ENCODE peak calls at places on chromosomes 4 and X, in eight cellular contexts. C is K562; X is CD4-positive, alpha-beta memory T cell; P is HCT116; R is Peyer's patch; T is endothelial cell of umbilical vein; B is PC-3; G is breast epithelium. O is an unnamed sample. For H3K27me3 and H3K9me3, the result is how much of the 10 kb centered on the place peaks cover.

GRCh38 chrX:10833299-10834169 is 213.1 kb upstream of the MID1 start:
- DNase-seq in X (no peak), T (no peak), R (no peak), P (no peak), C (peak), G (peak), B (peak), O (peak)

GRCh38 chr4:138138774-138139173 is 103.4 kb downstream of the SLC7A11 start:
- DNase-seq in T (no peak), X (no peak), G (no peak), P (no peak), C (no peak), B (no peak), R (no peak), O (no peak)

GRCh38 chr4:11669156-11669555 is 240.5 kb upstream of the HS3ST1 start:
- DNase-seq in B (peak), P (no peak), T (no peak), G (no peak), X (no peak), C (no peak), R (no peak), O (no peak)

GRCh38 chr4:53314257-53314656 is 51.6 kb downstream of the SCFD2 start:
- DNase-seq in G (no peak), X (no peak), P (no peak), R (no peak), B (no peak), C (no peak), T (no peak), O (no peak)

GRCh38 chrX:16785247-16786138 is 773 bp upstream of the TXLNG start:
- DNase-seq in T (no peak), R (peak), C (no peak), X (no peak), B (peak), P (no peak), G (no peak), O (no peak)

GRCh38 chr4:150206265-150206664 is 128.0 kb downstream of the DCLK2 start:
- DNase-seq in T (no peak), R (no peak), P (no peak), B (no peak), G (no peak), X (no peak), C (no peak), O (no peak)

GRCh38 chrX:72271091-72271490 is 6.0 kb downstream of the RPS4X start:
- DNase-seq in T (no peak), C (no peak), G (no peak), X (no peak), P (no peak), B (no peak), R (no peak), O (no peak)

GRCh38 chrX:77918568-77918967 is 8.1 kb downstream of the ATP7A start:
- DNase-seq in X (no peak), C (no peak), G (no peak), P (no peak), T (no peak), B (peak), R (no peak), O (no peak)

GRCh38 chrX:70826715-70827114 is 81.8 kb downstream of the TEX11 start:
- DNase-seq in R (no peak), C (no peak), P (no peak), X (no peak), B (no peak), T (no peak), G (no peak), O (no peak)

GRCh38 chr4:15729910-15730533 is 27.2 kb downstream of the BST1 start:
- DNase-seq in T (peak), X (peak), G (no peak), R (no peak), C (peak), B (peak), P (peak), O (no peak)

GRCh38 chrX:153908219-153908875 is 3.9 kb downstream of the AVPR2 start:
- DNase-seq in X (no peak), T (no peak), G (no peak), B (no peak), P (no peak), R (no peak), C (no peak), O (no peak)

GRCh38 chrX:17521871-17522693 is 147.1 kb downstream of the NHS start:
- DNase-seq in C (peak), G (no peak), X (no peak), P (peak), R (no peak), B (peak), T (no peak), O (no peak)

GRCh38 chrX:154020500-154021115 is 906 bp upstream of the IRAK1 start:
- DNase-seq in P (no peak), C (peak), T (no peak), R (no peak), G (no peak), B (no peak), X (no peak), O (no peak)

GRCh38 chr4:155377281-155377680 is 516 bp upstream of the MAP9 start:
- DNase-seq in R (no peak), P (no peak), B (peak), T (no peak), X (no peak), G (no peak), C (no peak), O (no peak)

GRCh38 chr4:153156263-153156662 is 48.0 kb upstream of the TRIM2 start:
- DNase-seq in B (no peak), P (no peak), X (peak), G (no peak), R (no peak), C (peak), T (no peak), O (no peak)

GRCh38 chr4:153151535-153152452 is 52.4 kb upstream of the TRIM2 start:
- DNase-seq in G (no peak), P (no peak), C (no peak), T (peak), X (peak), R (no peak), B (peak), O (no peak)

GRCh38 chr4:153153339-153153851 is 50.8 kb upstream of the TRIM2 start:
- DNase-seq in X (peak), R (peak), G (no peak), C (peak), T (peak), B (peak), P (no peak), O (no peak)

GRCh38 chr4:153154010-153154975 is 50.0 kb upstream of the TRIM2 start:
- DNase-seq in R (no peak), G (no peak), X (peak), T (peak), C (no peak), P (no peak), B (peak), O (no peak)

GRCh38 chr4:153152453-153153338 is 51.5 kb upstream of the TRIM2 start:
- DNase-seq in G (no peak), P (no peak), C (peak), R (peak), X (peak), T (peak), B (no peak), O (no peak)
- H3K27ac ChIP-seq in G (peak), P (no peak), C (no peak), R (peak), X (peak), T (no peak), B (no peak), O (peak)

GRCh38 chr4:56607926-56608325 is 73.2 kb downstream of the HOPX start:
- DNase-seq in P (no peak), X (no peak), G (no peak), R (no peak), C (no peak), B (no peak), T (no peak), O (no peak)
- H3K27me3 ChIP-seq in P (under half), X (under half), G (under half), R (under half), C (under half), B (under half), T (under half), O (under half)

GRCh38 chr4:24836843-24837242 is 41.5 kb downstream of the SOD3 start:
- DNase-seq in X (no peak), R (no peak), P (no peak), B (no peak), T (no peak), C (no peak), G (no peak), O (no peak)
- H3K9me3 ChIP-seq in X (under half), R (under half), P (under half), B (under half), T (under half), C (under half), G (under half), O (under half)

GRCh38 chr4:105966046-105966445 is 70.8 kb downstream of the NPNT start:
- DNase-seq in C (no peak), P (no peak), X (no peak), T (peak), B (peak), G (no peak), R (no peak), O (no peak)

GRCh38 chr4:105967058-105967658 is 71.9 kb downstream of the NPNT start:
- DNase-seq in R (no peak), C (no peak), X (no peak), B (no peak), P (no peak), T (no peak), G (no peak), O (no peak)

GRCh38 chr4:105969575-105969974 is 74.3 kb downstream of the NPNT start:
- DNase-seq in G (no peak), R (no peak), C (no peak), T (no peak), X (no peak), P (no peak), B (no peak), O (no peak)

GRCh38 chr4:105965183-105965800 is 70.0 kb downstream of the NPNT start:
- DNase-seq in T (no peak), X (no peak), P (no peak), G (no peak), B (peak), R (no peak), C (no peak), O (no peak)

DNA sequence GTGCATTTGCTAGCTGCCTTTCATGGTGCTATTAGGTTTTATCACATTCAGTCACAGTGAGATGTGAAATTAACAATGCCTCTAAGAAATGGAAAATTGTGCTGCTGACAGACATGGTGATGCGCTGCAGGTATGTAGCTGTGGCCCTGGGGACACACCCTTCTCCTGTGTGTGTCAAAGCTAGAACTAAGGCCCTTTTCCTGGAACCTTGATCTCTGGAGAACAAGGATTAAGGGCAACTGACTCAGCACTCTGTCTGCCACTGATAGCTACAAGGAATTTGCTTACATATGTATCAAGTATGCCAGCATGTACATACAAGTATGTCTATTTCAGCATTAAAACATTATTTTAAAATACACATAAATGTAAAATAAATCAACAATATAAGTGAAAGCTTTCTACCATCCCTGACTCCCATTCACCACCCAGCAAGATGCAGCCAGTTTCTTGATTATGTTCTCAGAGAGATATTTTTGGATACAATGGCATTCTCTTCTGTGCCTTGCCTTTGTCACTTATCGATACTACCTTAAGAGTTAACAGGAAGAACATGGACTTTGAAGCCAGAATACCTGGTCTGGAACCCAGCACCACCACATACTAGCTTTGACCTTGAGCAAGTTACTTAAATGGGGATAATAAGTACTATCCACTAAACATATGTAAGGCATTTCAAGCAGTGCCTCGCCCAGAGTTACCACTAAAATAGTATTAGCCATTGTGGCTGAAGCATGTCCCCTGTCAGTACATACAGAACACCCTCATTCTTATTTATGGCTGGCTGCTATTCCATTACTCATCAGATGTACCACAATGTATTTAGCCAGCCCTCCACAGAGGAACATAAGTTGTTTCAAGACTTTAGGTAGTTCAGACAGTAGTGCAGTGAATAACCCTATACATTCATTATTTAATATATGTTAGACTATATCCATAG is 68.5 kb downstream of the NPNT start:
- DNase-seq in X (no peak), C (peak), R (no peak), T (no peak), B (peak), P (peak), G (no peak), O (no peak)
- H3K27ac ChIP-seq in X (no peak), C (peak), R (no peak), T (no peak), B (peak), P (no peak), G (no peak), O (no peak)

DNA sequence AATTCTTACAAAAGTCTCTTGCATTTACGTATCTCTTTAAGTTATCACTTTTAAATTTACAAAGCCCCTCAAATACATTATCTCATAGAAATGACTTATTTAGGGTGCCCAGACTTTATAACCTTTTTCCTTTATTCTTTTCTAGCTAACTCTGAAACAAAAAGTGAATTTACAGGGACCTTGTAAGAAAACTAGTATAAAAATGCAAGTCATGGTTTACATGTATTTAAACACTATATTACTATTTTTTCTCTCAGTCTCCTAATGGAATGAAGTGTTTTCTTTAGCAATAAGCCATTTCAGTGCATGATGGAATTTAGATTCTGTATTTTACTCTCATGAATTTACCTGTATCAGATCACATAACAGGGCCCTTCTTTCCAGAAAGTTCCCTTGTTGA is 14.5 kb upstream of the HEPH start:
- DNase-seq in X (no peak), C (no peak), G (no peak), T (no peak), B (no peak), R (no peak), P (no peak), O (no peak)
- H3K27me3 ChIP-seq in X (under half), C (under half), G (under half), T (under half), B (under half), R (under half), P (under half), O (under half)

GRCh38 chr4:8735236-8736082 is 136.2 kb downstream of the HMX1 start:
- DNase-seq in B (no peak), G (no peak), X (no peak), R (no peak), T (no peak), C (no peak), P (no peak), O (peak)
- H3K9me3 ChIP-seq in B (under half), G (under half), X (under half), R (under half), T (under half), C (under half), P (under half), O (under half)

DNA sequence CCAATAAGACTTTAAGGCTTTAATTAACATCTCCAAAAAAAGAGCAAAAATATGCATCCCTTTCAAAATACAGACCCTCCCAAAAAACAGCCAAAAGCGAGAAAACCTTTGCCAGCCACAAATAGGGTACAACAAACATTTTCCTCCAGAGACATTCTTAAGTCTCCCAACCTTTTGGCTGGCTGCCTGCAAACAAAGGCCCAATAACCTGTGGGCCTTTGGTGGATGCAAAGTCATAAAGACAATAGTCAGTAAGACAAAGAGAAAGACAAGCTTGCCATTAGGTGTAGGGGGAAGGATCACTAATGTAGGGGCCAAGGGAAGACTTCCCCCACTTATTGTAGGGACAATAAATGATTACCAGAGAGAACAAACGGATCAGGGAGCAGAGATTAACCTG is 215.5 kb upstream of the ZFP42 start:
- DNase-seq in C (no peak), G (no peak), R (no peak), X (no peak), P (no peak), B (no peak), T (no peak), O (no peak)
- H3K27ac ChIP-seq in C (no peak), G (no peak), R (no peak), X (no peak), P (no peak), B (no peak), T (no peak), O (no peak)

DNA sequence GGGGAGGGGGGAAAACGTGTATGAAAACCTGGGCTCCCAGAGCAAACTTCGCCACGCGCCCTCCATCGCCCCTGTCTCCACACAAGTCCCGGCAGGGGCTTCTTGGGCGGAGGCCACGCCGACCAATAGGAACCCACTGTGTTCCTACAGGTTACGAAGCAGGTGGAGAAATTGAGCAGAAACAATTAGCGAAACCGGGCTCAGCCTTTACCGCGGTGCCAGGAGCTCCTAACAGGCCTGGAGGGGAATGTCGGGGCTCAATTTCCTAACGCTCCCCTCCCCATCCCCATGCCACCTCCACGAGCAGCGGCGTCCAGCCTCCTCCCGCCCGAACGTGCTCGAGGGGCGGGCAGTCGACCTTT is 582 bp upstream of the KIT start:
- DNase-seq in C (no peak), R (no peak), P (no peak), G (no peak), X (no peak), T (no peak), B (no peak), O (no peak)
- H3K27me3 ChIP-seq in C (under half), R (under half), P (under half), G (under half), X (under half), T (under half), B (half or more), O (under half)

DNA sequence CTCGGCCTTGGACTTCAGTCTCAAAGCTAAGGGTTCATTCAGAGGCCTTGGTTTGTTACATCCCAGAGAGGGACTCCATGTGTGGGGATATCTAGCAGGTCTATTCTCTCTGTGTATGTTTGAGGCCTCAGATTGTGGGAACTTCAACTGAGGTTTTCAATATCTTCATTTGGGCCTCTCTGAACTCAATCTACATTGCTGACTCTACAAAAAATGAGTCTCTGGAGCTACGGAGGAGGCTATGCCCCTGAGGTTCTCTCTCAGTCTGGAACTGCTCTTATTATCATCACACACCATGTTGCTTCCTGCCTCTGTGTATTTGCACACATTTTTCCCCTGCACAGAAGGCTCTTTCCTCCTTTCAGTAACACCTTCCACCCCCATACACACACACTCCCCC is 5.1 kb upstream of the TSR2 start:
- DNase-seq in B (no peak), T (no peak), C (no peak), P (no peak), G (no peak), R (no peak), X (no peak), O (no peak)
- H3K9me3 ChIP-seq in B (under half), T (under half), C (under half), P (under half), G (under half), R (under half), X (under half), O (under half)

O was measured in ascending aorta.